ENCODE peak calls at places on chromosome 18, in seven cellular contexts. L, V, E, G, M, C and W are unnamed samples. For H3K4me1 and H3K27me3, the result is how much of the 10 kb centered on the place peaks cover.

GRCh38 chr18:22471546-22472131 is 53.9 kb upstream of the CTAGE1 start:
- ATAC-seq in E (no peak), V (peak), C (peak), M (no peak), G (peak), L (peak), W (no peak)

GRCh38 chr18:13110559-13110958 is 108.0 kb upstream of the LDLRAD4 start:
- ATAC-seq in E (no peak), V (peak), M (no peak), L (no peak), G (no peak), C (peak), W (no peak)

GRCh38 chr18:69328086-69328485 is 72.6 kb upstream of the DOK6 start:
- ATAC-seq in C (no peak), V (no peak), L (no peak), M (no peak), G (peak), E (no peak), W (no peak)

GRCh38 chr18:31679133-31679731 is 5.1 kb downstream of the B4GALT6 start:
- ATAC-seq in E (no peak), V (no peak), M (peak), L (no peak), C (peak), G (no peak), W (peak)

GRCh38 chr18:4455113-4455811 is at the start of gene DLGAP1:
- ATAC-seq in C (peak), V (peak), L (peak), E (peak), G (peak), M (peak), W (peak)

GRCh38 chr18:2337552-2338141 is 233.7 kb downstream of the METTL4 start:
- ATAC-seq in M (peak), V (no peak), L (peak), G (peak), E (peak), C (no peak), W (no peak)

GRCh38 chr18:8196238-8196637 is 413.0 kb upstream of the RAB12 start:
- ATAC-seq in C (no peak), V (no peak), E (no peak), M (no peak), L (peak), G (peak), W (no peak)

GRCh38 chr18:79857082-79857661 is 59.4 kb downstream of the KCNG2 start:
- ATAC-seq in M (peak), V (peak), E (peak), C (no peak), L (peak), G (peak), W (no peak)

GRCh38 chr18:5998907-5999306 is 103.6 kb upstream of the TMEM200C start:
- ATAC-seq in E (no peak), G (no peak), V (no peak), M (no peak), C (no peak), L (no peak), W (no peak)

GRCh38 chr18:11989966-11990380 is 8.7 kb downstream of the IMPA2 start:
- ATAC-seq in M (peak), G (peak), V (no peak), E (peak), C (peak), L (no peak), W (no peak)

GRCh38 chr18:9831723-9832199 is 54.0 kb upstream of the TXNDC2 start:
- ATAC-seq in V (no peak), L (no peak), M (no peak), E (no peak), C (no peak), G (no peak), W (peak)

GRCh38 chr18:8946046-8946838 is 156.3 kb upstream of the NDUFV2 start:
- ATAC-seq in C (no peak), E (no peak), G (no peak), V (no peak), L (no peak), M (peak), W (no peak)

GRCh38 chr18:13288509-13289138 is 70.1 kb downstream of the LDLRAD4 start:
- ATAC-seq in E (no peak), V (no peak), M (no peak), L (no peak), C (no peak), G (no peak), W (no peak)

GRCh38 chr18:55912071-55912470 is 324.1 kb upstream of the TCF4 start:
- ATAC-seq in V (no peak), C (no peak), M (no peak), L (no peak), E (no peak), G (no peak), W (no peak)

GRCh38 chr18:26961805-26962204 is 96.3 kb upstream of the AQP4 start:
- ATAC-seq in C (no peak), E (no peak), G (no peak), V (no peak), L (no peak), M (no peak), W (no peak)

GRCh38 chr18:63135101-63135500 is 184.5 kb downstream of the BCL2 start:
- ATAC-seq in C (no peak), G (no peak), V (no peak), L (no peak), M (no peak), E (no peak), W (no peak)
- H3K4me1 ChIP-seq in C (under half), G (under half), V (under half), L (under half), M (under half), E (under half), W (under half)

GRCh38 chr18:35923939-35924338 is 48.5 kb upstream of the RMP24 start:
- ATAC-seq in M (no peak), E (peak), G (peak), C (no peak), L (peak), V (no peak), W (no peak)

GRCh38 chr18:35926884-35927283 is 45.6 kb upstream of the RMP24 start:
- ATAC-seq in L (no peak), E (no peak), C (no peak), V (no peak), M (no peak), G (no peak), W (no peak)

GRCh38 chr18:35927431-35927830 is 45.0 kb upstream of the RMP24 start:
- ATAC-seq in M (no peak), L (no peak), C (no peak), G (no peak), V (no peak), E (no peak), W (no peak)
- H3K27me3 ChIP-seq in M (under half), L (under half), C (under half), G (under half), V (under half), E (under half), W (under half)

GRCh38 chr18:48843162-48843561 is 107.6 kb downstream of the SMAD7 start:
- ATAC-seq in M (no peak), G (no peak), L (no peak), C (no peak), E (no peak), V (no peak), W (no peak)

GRCh38 chr18:48844271-48844670 is 106.5 kb downstream of the SMAD7 start:
- ATAC-seq in L (no peak), M (no peak), C (no peak), V (no peak), G (no peak), E (no peak), W (no peak)

GRCh38 chr18:48845174-48845573 is 105.6 kb downstream of the SMAD7 start:
- ATAC-seq in V (no peak), L (no peak), C (no peak), M (no peak), G (no peak), E (no peak), W (no peak)

GRCh38 chr18:48842259-48843061 is 108.3 kb downstream of the SMAD7 start:
- ATAC-seq in M (no peak), C (peak), E (peak), L (peak), V (peak), G (peak), W (peak)

DNA sequence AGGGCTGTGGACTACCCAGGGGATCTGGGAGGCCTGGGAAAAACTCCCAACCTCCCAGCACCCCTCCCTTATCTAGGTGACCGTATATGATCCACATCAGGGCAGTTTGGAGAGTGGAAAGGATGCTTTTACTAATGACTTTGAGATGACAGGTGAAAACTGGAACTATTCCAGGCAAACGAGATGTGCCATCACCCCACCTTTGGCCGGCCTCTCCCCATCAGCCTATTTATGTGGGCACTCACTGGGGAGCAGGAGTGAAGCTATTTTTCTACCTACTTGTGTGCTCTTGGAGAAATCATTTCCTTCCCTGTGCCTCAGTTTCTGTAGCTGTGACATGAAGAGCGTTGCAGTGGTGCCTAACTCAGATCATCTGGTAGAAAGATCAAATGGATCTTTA is 107.2 kb downstream of the SMAD7 start:
- ATAC-seq in C (no peak), E (no peak), M (no peak), V (no peak), G (no peak), L (no peak), W (no peak)
- H3K4me1 ChIP-seq in C (under half), E (under half), M (under half), V (half or more), G (half or more), L (half or more), W (under half)

DNA sequence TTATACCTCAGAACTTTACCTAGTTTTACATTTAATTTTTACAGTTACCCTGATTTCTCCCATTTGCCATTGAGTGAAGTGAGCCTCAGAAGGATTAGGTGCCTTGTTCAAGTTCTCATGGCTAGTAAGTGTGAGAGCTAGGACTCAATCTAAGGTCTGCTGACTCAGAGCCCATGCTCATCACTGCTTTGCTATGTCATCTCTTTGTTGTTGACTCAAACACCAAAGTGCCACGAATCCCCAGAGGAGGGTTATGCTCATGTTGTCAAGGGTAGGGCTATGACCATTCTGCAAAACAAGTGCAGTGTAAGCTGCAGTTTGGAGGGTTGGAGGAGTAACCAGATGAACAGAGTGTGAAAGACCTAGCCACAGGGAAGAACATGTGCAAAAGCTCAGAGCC is 185.4 kb upstream of the SKOR2 start:
- ATAC-seq in G (no peak), V (no peak), L (no peak), C (no peak), E (no peak), M (no peak), W (no peak)
- H3K27me3 ChIP-seq in G (under half), V (under half), L (under half), C (under half), E (under half), M (under half), W (under half)

DNA sequence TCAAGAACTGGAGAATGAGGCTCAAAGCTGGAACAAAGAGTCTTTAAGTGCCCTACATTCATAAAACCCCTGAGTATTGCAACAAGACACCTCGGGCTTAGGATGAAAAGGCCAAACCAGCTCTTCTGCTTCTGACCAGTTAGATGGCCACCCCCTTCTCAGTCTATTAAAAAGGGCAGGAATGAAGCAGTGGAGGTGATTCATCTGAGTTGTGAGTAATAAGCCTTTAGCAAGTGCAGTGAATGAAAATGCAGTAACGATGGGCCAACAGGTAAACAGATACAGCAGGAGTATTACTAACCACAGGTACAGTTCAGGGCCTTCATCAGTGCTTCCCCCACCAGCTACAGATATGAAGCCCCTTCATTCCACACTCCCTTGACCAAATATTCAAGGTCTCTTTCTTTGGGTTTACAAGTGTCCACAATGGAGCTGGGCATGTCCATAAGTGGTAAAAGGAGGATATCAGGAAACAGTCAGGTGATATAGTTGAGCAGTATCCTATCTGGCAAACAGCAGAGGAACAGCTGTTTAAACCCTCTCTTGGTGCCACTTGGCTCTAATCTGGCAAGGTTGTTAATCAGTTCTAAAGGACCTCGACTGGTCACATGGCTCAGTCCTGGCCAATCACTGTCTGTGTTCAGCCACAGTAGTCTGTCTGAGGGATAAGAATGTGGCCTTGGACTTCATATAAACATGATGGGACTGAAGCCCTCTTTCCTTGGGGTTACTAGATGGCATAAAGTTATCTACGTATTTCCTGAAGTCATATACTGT is 17.8 kb downstream of the SERPINB13 start:
- ATAC-seq in G (no peak), E (no peak), C (peak), V (no peak), L (no peak), M (peak), W (no peak)
- H3K4me1 ChIP-seq in G (under half), E (under half), C (under half), V (under half), L (under half), M (under half), W (under half)

GRCh38 chr18:75213610-75214009 is 3.0 kb downstream of the TSHZ1 start:
- ATAC-seq in E (no peak), C (peak), L (no peak), G (no peak), M (no peak), V (no peak), W (no peak)
- H3K27me3 ChIP-seq in E (half or more), C (under half), L (under half), G (under half), M (under half), V (under half), W (under half)

DNA sequence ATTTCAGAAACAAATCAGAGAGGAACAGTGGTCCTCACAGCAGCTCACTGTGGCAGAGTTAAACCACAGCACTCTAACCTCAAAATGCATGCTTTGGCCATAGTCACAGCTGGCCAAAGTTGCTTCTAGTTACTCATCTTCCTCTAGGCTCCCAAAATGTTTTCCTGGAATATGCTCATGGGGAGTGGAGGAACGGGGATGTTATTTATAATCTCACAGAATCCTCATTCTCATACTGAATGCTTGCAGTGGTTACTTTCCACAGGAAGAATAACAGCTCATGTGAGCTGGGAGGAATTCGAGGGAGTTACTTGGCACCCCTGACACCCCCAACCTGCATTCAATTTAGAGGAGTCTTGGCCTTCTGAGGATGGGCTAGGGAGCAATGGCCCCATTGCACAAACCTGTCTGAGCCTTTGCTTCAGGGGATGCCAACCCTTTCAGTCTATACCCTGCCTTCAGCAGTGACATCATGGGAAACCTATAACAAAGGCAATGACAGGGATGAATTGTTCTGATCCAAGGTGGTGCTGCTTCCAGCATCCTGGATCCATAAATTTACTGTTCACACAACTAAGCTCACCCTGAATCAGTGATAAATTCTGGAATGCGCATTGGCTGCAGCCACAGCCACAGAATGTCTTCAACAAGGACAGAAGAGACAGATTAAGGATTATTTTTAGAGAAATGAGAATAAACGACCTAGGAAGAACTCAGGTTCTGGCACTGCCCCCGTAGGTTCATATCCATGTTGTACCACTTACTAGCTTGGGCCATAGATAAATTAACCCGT is 22.5 kb upstream of the CCBE1 start:
- ATAC-seq in E (no peak), M (no peak), L (no peak), C (no peak), V (no peak), G (no peak), W (no peak)
- H3K4me1 ChIP-seq in E (under half), M (under half), L (under half), C (under half), V (under half), G (under half), W (under half)

DNA sequence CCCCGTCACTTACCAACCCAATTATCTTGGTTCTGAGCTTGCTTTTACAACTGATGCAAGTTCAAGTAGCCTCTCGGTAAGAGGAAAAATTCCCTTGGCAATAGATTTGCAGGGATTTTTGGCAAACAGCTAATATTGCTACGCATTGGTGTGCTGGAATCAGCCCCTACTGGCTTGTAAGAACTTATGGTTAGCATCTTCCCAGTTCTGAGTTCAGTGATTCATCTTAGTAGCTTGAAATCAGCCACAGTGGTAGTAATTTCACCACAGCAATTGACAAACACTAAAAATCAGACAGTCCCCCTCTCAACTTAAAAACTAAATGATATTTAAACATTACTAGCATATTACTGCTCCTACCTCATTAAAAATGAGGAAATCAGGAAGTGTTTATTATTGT is 5.9 kb upstream of the RAX start:
- ATAC-seq in C (no peak), L (no peak), G (no peak), M (no peak), E (no peak), V (no peak), W (no peak)
- H3K27me3 ChIP-seq in C (under half), L (half or more), G (half or more), M (under half), E (half or more), V (half or more), W (half or more)